ENCODE peak calls at places on chromosomes 7 and 10, in nine cellular contexts. One of them, this sample, is unnamed.
A peak's percentile ranks its signal among the peaks of the same experiment; 100 is the strongest.

GRCh38 chr10:114350751-114351150 is 53.6 kb downstream of the AFAP1L2 start:
- DNase-seq in GM23338: peak; percentile 30
- DNase-seq in T-helper 2 cell: no peak
- DNase-seq in T-cell: no peak
- DNase-seq in AML-193: no peak
- DNase-seq in upper lobe of left lung: no peak
- DNase-seq in amygdala: no peak
- DNase-seq in ovary: peak; percentile 25
- DNase-seq in aorta: no peak
- DNase-seq in this sample: no peak

GRCh38 chr7:543790-544527 is 24.3 kb upstream of the PDGFA start:
- DNase-seq in GM23338: no peak
- DNase-seq in T-helper 2 cell: no peak
- DNase-seq in T-cell: no peak
- DNase-seq in AML-193: no peak
- DNase-seq in upper lobe of left lung: peak; percentile 49
- DNase-seq in amygdala: no peak
- DNase-seq in ovary: no peak
- DNase-seq in aorta: peak; percentile 40
- DNase-seq in this sample: no peak

GRCh38 chr7:134212576-134213546 is 85.7 kb downstream of the LRGUK start:
- DNase-seq in GM23338: no peak
- DNase-seq in T-helper 2 cell: no peak
- DNase-seq in T-cell: no peak
- DNase-seq in AML-193: peak; percentile 52
- DNase-seq in upper lobe of left lung: no peak
- DNase-seq in amygdala: no peak
- DNase-seq in ovary: no peak
- DNase-seq in aorta: peak; percentile 65
- DNase-seq in this sample: no peak

GRCh38 chr7:126658684-126659083 is 594.1 kb downstream of the GRM8 start:
- DNase-seq in GM23338: peak; percentile 11
- DNase-seq in T-helper 2 cell: no peak
- DNase-seq in T-cell: no peak
- DNase-seq in AML-193: no peak
- DNase-seq in upper lobe of left lung: peak; percentile 48
- DNase-seq in amygdala: no peak
- DNase-seq in ovary: no peak
- DNase-seq in aorta: no peak
- DNase-seq in this sample: no peak

GRCh38 chr7:84123903-84124573 is 70.6 kb downstream of the SEMA3A start:
- DNase-seq in GM23338: peak; percentile 46
- DNase-seq in T-helper 2 cell: no peak
- DNase-seq in T-cell: no peak
- DNase-seq in AML-193: no peak
- DNase-seq in upper lobe of left lung: no peak
- DNase-seq in amygdala: no peak
- DNase-seq in ovary: no peak
- DNase-seq in aorta: no peak
- DNase-seq in this sample: no peak

GRCh38 chr7:95843286-95843685 is 70.9 kb downstream of the DYNC1I1 start:
- DNase-seq in GM23338: peak; percentile 59
- DNase-seq in T-helper 2 cell: no peak
- DNase-seq in T-cell: no peak
- DNase-seq in AML-193: no peak
- DNase-seq in upper lobe of left lung: no peak
- DNase-seq in amygdala: no peak
- DNase-seq in ovary: no peak
- DNase-seq in aorta: no peak
- DNase-seq in this sample: no peak

GRCh38 chr7:20964214-20964613 is 177.5 kb upstream of the SP8 start:
- DNase-seq in GM23338: no peak
- DNase-seq in T-helper 2 cell: no peak
- DNase-seq in T-cell: no peak
- DNase-seq in AML-193: no peak
- DNase-seq in upper lobe of left lung: no peak
- DNase-seq in amygdala: no peak
- DNase-seq in ovary: no peak
- DNase-seq in aorta: no peak
- DNase-seq in this sample: no peak

GRCh38 chr10:57905866-57906265 is 361.8 kb downstream of the IPMK start:
- DNase-seq in GM23338: no peak
- DNase-seq in T-helper 2 cell: no peak
- DNase-seq in T-cell: no peak
- DNase-seq in AML-193: no peak
- DNase-seq in upper lobe of left lung: no peak
- DNase-seq in amygdala: no peak
- DNase-seq in ovary: no peak
- DNase-seq in aorta: no peak
- DNase-seq in this sample: no peak